ENCODE peak calls at places on chromosomes 12 and 14, in five cellular contexts. K is stimulated activated CD8-positive, alpha-beta memory T cell treated with anti-CD3 and anti-CD28 coated beads, Interleukin-7, amount 100 ng/mL, for 1 hour; H is kidney tubule cell; O is activated CD4-positive, alpha-beta T cell treated with anti-CD3 and anti-CD28 coated beads, Interleukin-2, amount 50 U/mL, for 1 hour; C is tibial artery. E is an unnamed sample.

GRCh38 chr12:109963743-109964429 is 32.3 kb downstream of the GIT2 start:
- DNase-seq in K (no peak), H (no peak), O (no peak), C (peak), E (no peak)

GRCh38 chr14:66680216-66680615 is 172.3 kb downstream of the GPHN start:
- DNase-seq in K (no peak), H (no peak), O (no peak), C (no peak), E (no peak)

GRCh38 chr12:6364037-6364360 is 11.4 kb downstream of the SCNN1A start:
- DNase-seq in K (no peak), H (peak), O (no peak), C (no peak), E (no peak)

GRCh38 chr14:64465856-64466554 is 706 bp downstream of the AKAP5 start:
- DNase-seq in K (no peak), H (peak), O (no peak), C (no peak), E (no peak)

GRCh38 chr14:89566644-89567411 is 149.8 kb upstream of the FOXN3 start:
- DNase-seq in K (no peak), H (no peak), O (no peak), C (no peak), E (no peak)

GRCh38 chr12:119179335-119180021 is 747 bp downstream of the HSPB8 start:
- DNase-seq in K (no peak), H (peak), O (no peak), C (no peak), E (no peak)

GRCh38 chr14:47917344-47917954 is 242.0 kb upstream of the MDGA2 start:
- DNase-seq in K (no peak), H (peak), O (no peak), C (no peak), E (no peak)

GRCh38 chr12:123813349-123813748 is 51.2 kb downstream of the DNAH10 start:
- DNase-seq in K (no peak), H (no peak), O (no peak), C (no peak), E (no peak)

GRCh38 chr14:73162271-73162670 is 26.0 kb downstream of the PSEN1 start:
- DNase-seq in K (no peak), H (no peak), O (no peak), C (no peak), E (no peak)